ENCODE peak calls at places on chromosomes 6 and 20, in eight cellular contexts. O is transverse colon; Q is memory B cell; Y is iPS-NIHi11; U is COLO829; S is K562; C is effector CD4-positive, alpha-beta T cell; K is stimulated activated CD4-positive, alpha-beta T cell treated with anti-CD3 and anti-CD28 coated beads, Interleukin-4, amount 100 ng/mL, for 1 hour. B is an unnamed sample.

GRCh38 chr6:121760640-121761213 is 325.3 kb downstream of the GJA1 start:
- DNase-seq in S (no peak), U (no peak), Q (no peak), Y (no peak), C (no peak), K (no peak), O (no peak), B (no peak)

GRCh38 chr6:161748535-161749386 is 474.9 kb upstream of the AGPAT4 start:
- DNase-seq in Q (no peak), U (peak), K (peak), S (peak), Y (peak), C (no peak), O (peak), B (no peak)

GRCh38 chr6:16514249-16514648 is 247.0 kb downstream of the ATXN1 start:
- DNase-seq in C (no peak), U (peak), Q (no peak), O (no peak), K (no peak), S (peak), Y (peak), B (no peak)

GRCh38 chr6:1247058-1247457 is 64.8 kb upstream of the FOXQ1 start:
- DNase-seq in O (no peak), Q (no peak), U (no peak), S (no peak), C (no peak), K (no peak), Y (no peak), B (no peak)

GRCh38 chr20:60009318-60009717 is 51.1 kb downstream of the CDH26 start:
- DNase-seq in S (no peak), U (no peak), Q (no peak), O (no peak), C (no peak), K (no peak), Y (no peak), B (no peak)

GRCh38 chr20:63935447-63935846 is 20.8 kb downstream of the UCKL1 start:
- DNase-seq in K (no peak), C (no peak), S (no peak), Q (no peak), O (no peak), Y (no peak), U (no peak), B (no peak)

GRCh38 chr20:23077277-23077676 is 8.8 kb downstream of the CD93 start:
- DNase-seq in K (no peak), O (no peak), U (no peak), Q (no peak), C (no peak), Y (no peak), S (no peak), B (no peak)

GRCh38 chr20:44009679-44009992 is 95.0 kb downstream of the TOX2 start:
- DNase-seq in O (no peak), S (no peak), C (no peak), Q (no peak), K (no peak), U (no peak), Y (no peak), B (no peak)

GRCh38 chr6:134619789-134620188 is 301.9 kb upstream of the SGK1 start:
- DNase-seq in Y (no peak), Q (no peak), S (no peak), C (no peak), U (no peak), O (no peak), K (no peak), B (no peak)

GRCh38 chr6:17705428-17705777 is 1.3 kb downstream of the NUP153 start:
- DNase-seq in S (peak), C (no peak), K (no peak), Q (no peak), Y (peak), U (peak), O (peak), B (no peak)

GRCh38 chr6:32879691-32880090 is 25.7 kb downstream of the PSMB9 start:
- DNase-seq in Y (no peak), K (no peak), O (no peak), S (no peak), U (no peak), C (no peak), Q (no peak), B (no peak)

GRCh38 chr20:40016884-40017283 is 672.2 kb downstream of the MAFB start:
- DNase-seq in Q (no peak), O (no peak), Y (no peak), U (no peak), S (no peak), C (no peak), K (no peak), B (no peak)

GRCh38 chr6:151992091-151992490 is 184.6 kb downstream of the ESR1 start:
- DNase-seq in C (no peak), U (no peak), S (no peak), O (no peak), Q (no peak), Y (no peak), K (no peak), B (no peak)

GRCh38 chr6:48429021-48429420 is 318.0 kb upstream of the PTCHD4 start:
- DNase-seq in C (no peak), U (peak), Y (no peak), K (no peak), S (no peak), O (no peak), Q (no peak), B (no peak)

GRCh38 chr20:39067526-39068216 is 105.5 kb downstream of the DHX35 start:
- DNase-seq in C (no peak), Q (no peak), O (no peak), Y (no peak), S (no peak), U (no peak), K (no peak), B (no peak)

GRCh38 chr6:116410945-116411623 is 40.3 kb downstream of the DSE start:
- DNase-seq in U (no peak), C (no peak), Q (no peak), S (no peak), Y (no peak), K (no peak), O (no peak), B (no peak)

GRCh38 chr20:63639093-63639860 is 12.4 kb upstream of the GMEB2 start:
- DNase-seq in S (no peak), K (peak), Q (no peak), C (peak), Y (no peak), O (peak), U (no peak), B (peak)

GRCh38 chr6:79524065-79524464 is 13.2 kb downstream of the LCA5 start:
- DNase-seq in O (no peak), U (no peak), Y (no peak), Q (no peak), K (no peak), S (no peak), C (no peak), B (no peak)

GRCh38 chr6:28597217-28597835 is 71.6 kb downstream of the GPX5 start:
- DNase-seq in C (no peak), K (peak), S (no peak), Q (no peak), U (peak), O (no peak), Y (peak), B (no peak)

GRCh38 chr6:78505178-78505577 is 362.2 kb upstream of the IRAK1BP1 start:
- DNase-seq in Q (no peak), C (no peak), O (no peak), U (no peak), Y (no peak), S (no peak), K (no peak), B (no peak)

GRCh38 chr6:137416376-137417109 is 77.7 kb downstream of the OLIG3 start:
- DNase-seq in U (no peak), K (no peak), Q (no peak), C (no peak), Y (no peak), O (no peak), S (no peak), B (no peak)

GRCh38 chr6:170230520-170231390 is 60.1 kb downstream of the DLL1 start:
- DNase-seq in C (no peak), Q (no peak), O (no peak), U (no peak), S (no peak), K (no peak), Y (no peak), B (no peak)

GRCh38 chr6:81515562-81516453 is 236.7 kb downstream of the TENT5A start:
- DNase-seq in Q (no peak), C (no peak), S (no peak), U (peak), Y (no peak), K (no peak), O (no peak), B (no peak)

GRCh38 chr20:50189681-50190250 is 864 bp upstream of the CEBPB start:
- DNase-seq in Y (peak), O (peak), Q (no peak), C (peak), K (peak), U (no peak), S (peak), B (peak)

GRCh38 chr6:67663105-67663895 is 971.8 kb upstream of the ADGRB3 start:
- DNase-seq in U (no peak), O (no peak), S (no peak), Y (no peak), K (no peak), C (no peak), Q (no peak), B (no peak)

GRCh38 chr20:57694481-57694880 is 15.3 kb downstream of the PMEPA1 start:
- DNase-seq in C (no peak), Q (no peak), Y (no peak), S (no peak), U (no peak), K (no peak), O (no peak), B (no peak)

GRCh38 chr20:47309806-47310426 is 46.6 kb downstream of the ZMYND8 start:
- DNase-seq in Y (no peak), K (no peak), U (no peak), S (no peak), Q (no peak), O (no peak), C (no peak), B (no peak)

GRCh38 chr6:25971187-25971811 is 8.7 kb downstream of the TRIM38 start:
- DNase-seq in K (no peak), S (peak), U (peak), O (no peak), Y (peak), Q (no peak), C (no peak), B (no peak)

GRCh38 chr20:49288784-49289696 is 11.2 kb upstream of the ZNFX1 start:
- DNase-seq in O (no peak), C (no peak), Y (no peak), U (no peak), Q (no peak), S (no peak), K (no peak), B (peak)

GRCh38 chr20:17466641-17467040 is 64.5 kb downstream of the BFSP1 start:
- DNase-seq in Q (no peak), Y (no peak), O (no peak), U (no peak), K (no peak), C (no peak), S (no peak), B (no peak)

GRCh38 chr6:12012231-12012565 is at the start of gene HIVEP1:
- DNase-seq in S (no peak), Q (no peak), C (no peak), U (no peak), Y (no peak), O (no peak), K (no peak), B (peak)

B was measured in mucosa of descending colon.